ENCODE peak calls at places on chromosomes 1 and 21, in five cellular contexts. T is activated naive CD4-positive, alpha-beta T cell treated with anti-CD3 and anti-CD28 coated beads, Interleukin-2, amount 50 U/mL, for 72 hours; K is adrenal gland; V is stimulated activated CD4-positive, alpha-beta T cell treated with anti-CD3 and anti-CD28 coated beads, Interleukin-4, amount 100 ng/mL, for 48 hours; N is HFFc6. Y is an unnamed sample.

GRCh38 chr1:19616489-19616888 is 27.6 kb upstream of the NBL1 start:
- DNase-seq in T (no peak), K (no peak), V (no peak), N (no peak), Y (no peak)

GRCh38 chr21:34198232-34199120 is 125.1 kb downstream of the MRPS6 start:
- DNase-seq in T (peak; percentile 21), K (no peak), V (no peak), N (no peak), Y (no peak)

GRCh38 chr21:45132841-45133573 is 58.6 kb downstream of the ADARB1 start:
- DNase-seq in T (no peak), K (peak; percentile 46), V (no peak), N (no peak), Y (no peak)

GRCh38 chr1:88061830-88062177 is 622.3 kb upstream of the PKN2 start:
- DNase-seq in T (no peak), K (no peak), V (no peak), N (no peak), Y (no peak)

GRCh38 chr1:167431261-167431908 is 86.9 kb downstream of the CD247 start:
- DNase-seq in T (no peak), K (no peak), V (no peak), N (no peak), Y (no peak)

GRCh38 chr1:107963601-107964396 is 1.2 kb downstream of the VAV3 start:
- DNase-seq in T (peak; percentile 42), K (peak; percentile 14), V (peak; percentile 25), N (no peak), Y (no peak)

GRCh38 chr1:82086739-82087138 is 286.0 kb downstream of the ADGRL2 start:
- DNase-seq in T (no peak), K (no peak), V (no peak), N (no peak), Y (no peak)

GRCh38 chr1:41890841-41891311 is 27.8 kb downstream of the HIVEP3 start:
- DNase-seq in T (no peak), K (peak; percentile 78), V (no peak), N (no peak), Y (peak; percentile 61)

GRCh38 chr1:157197906-157198435 is 59.8 kb upstream of the ETV3 start:
- DNase-seq in T (no peak), K (no peak), V (no peak), N (no peak), Y (no peak)

GRCh38 chr1:7629011-7629410 is 142.1 kb upstream of the VAMP3 start:
- DNase-seq in T (no peak), K (no peak), V (no peak), N (no peak), Y (no peak)

GRCh38 chr21:42623684-42624083 is 29.7 kb upstream of the PDE9A start:
- DNase-seq in T (no peak), K (no peak), V (no peak), N (no peak), Y (no peak)

GRCh38 chr21:45001134-45002095 is 61.6 kb downstream of the SLX9 start:
- DNase-seq in T (no peak), K (peak; percentile 91), V (no peak), N (peak; percentile 13), Y (no peak)

GRCh38 chr1:232715154-232715553 is 85.2 kb upstream of the SIPA1L2 start:
- DNase-seq in T (no peak), K (no peak), V (no peak), N (no peak), Y (no peak)

GRCh38 chr1:234862944-234863515 is 253.1 kb upstream of the IRF2BP2 start:
- DNase-seq in T (no peak), K (peak; percentile 82), V (no peak), N (peak; percentile 68), Y (no peak)

GRCh38 chr1:48697066-48697707 is 79.5 kb downstream of the BEND5 start:
- DNase-seq in T (peak; percentile 76), K (peak; percentile 60), V (peak; percentile 65), N (no peak), Y (peak; percentile 75)

GRCh38 chr1:8076171-8076570 is 50.1 kb upstream of the ERRFI1 start:
- DNase-seq in T (no peak), K (no peak), V (no peak), N (no peak), Y (no peak)

GRCh38 chr1:30847358-30847972 is 61.1 kb downstream of the SDC3 start:
- DNase-seq in T (no peak), K (peak; percentile 89), V (no peak), N (no peak), Y (peak; percentile 68)

GRCh38 chr1:164953815-164954214 is 394.8 kb downstream of the PBX1 start:
- DNase-seq in T (no peak), K (no peak), V (no peak), N (no peak), Y (no peak)

GRCh38 chr1:118963456-118964430 is 24.4 kb downstream of the TBX15 start:
- DNase-seq in T (no peak), K (no peak), V (no peak), N (peak; percentile 82), Y (peak; percentile 83)

GRCh38 chr1:181086926-181087325 is 1.6 kb upstream of the IER5 start:
- DNase-seq in T (no peak), K (no peak), V (no peak), N (peak; percentile 77), Y (no peak)

GRCh38 chr1:88773540-88774150 is 89.6 kb downstream of the PKN2 start:
- DNase-seq in T (no peak), K (peak; percentile 23), V (no peak), N (peak; percentile 65), Y (no peak)